ENCODE peak calls at places on chromosomes 7 and 10, in six cellular contexts. V is nephron progenitor cell, X is C1 segment of cervical spinal cord, Z is KBM-7, Y is hypothalamus, D is NAMALWA. E is an unnamed sample.

GRCh38 chr7:84686373-84686772 is 491.8 kb upstream of the SEMA3A start:
- DNase-seq in V (no peak), X (no peak), Y (no peak), D (no peak), Z (no peak), E (no peak)

GRCh38 chr7:276230-276835 is 13.6 kb upstream of the FOXL3 start:
- DNase-seq in Z (no peak), D (no peak), Y (no peak), X (no peak), V (no peak), E (no peak)

GRCh38 chr10:101120884-101121660 is 10.0 kb upstream of the TLX1 start:
- DNase-seq in Z (no peak), X (no peak), V (no peak), D (peak; percentile 46), Y (no peak), E (peak; percentile 48)

GRCh38 chr10:112807013-112807412 is 143.0 kb upstream of the TCF7L2 start:
- DNase-seq in X (no peak), V (no peak), Y (no peak), D (no peak), Z (no peak), E (no peak)

GRCh38 chr10:129161184-129161583 is 305.9 kb upstream of the MGMT start:
- DNase-seq in V (peak; percentile 28), X (no peak), Z (no peak), Y (no peak), D (no peak), E (peak; percentile 27)

GRCh38 chr10:53331460-53331859 is 558.9 kb upstream of the MBL2 start:
- DNase-seq in X (no peak), V (no peak), Z (no peak), D (no peak), Y (no peak), E (no peak)

GRCh38 chr7:46024263-46024916 is 103.3 kb upstream of the IGFBP3 start:
- DNase-seq in D (no peak), V (no peak), Z (no peak), Y (no peak), X (no peak), E (no peak)

GRCh38 chr10:7906128-7906527 is 87.8 kb downstream of the TAF3 start:
- DNase-seq in D (no peak), V (no peak), Z (no peak), X (no peak), Y (no peak), E (no peak)

GRCh38 chr7:3942778-3943177 is 641.7 kb downstream of the SDK1 start:
- DNase-seq in Y (no peak), D (no peak), V (no peak), X (no peak), Z (no peak), E (peak; percentile 9)

GRCh38 chr7:50497968-50498367 is 47.8 kb upstream of the FIGNL1 start:
- DNase-seq in Y (no peak), X (no peak), D (no peak), Z (no peak), V (no peak), E (no peak)

GRCh38 chr7:76051840-76052239 is 3.9 kb downstream of the MDH2 start:
- DNase-seq in Y (no peak), D (no peak), V (no peak), X (no peak), Z (no peak), E (no peak)

GRCh38 chr10:18290651-18291313 is 150.6 kb downstream of the CACNB2 start:
- DNase-seq in Y (no peak), Z (no peak), V (no peak), X (no peak), D (no peak), E (no peak)

GRCh38 chr10:101566333-101567164 is 21.5 kb downstream of the POLL start:
- DNase-seq in X (no peak), Z (no peak), D (peak; percentile 28), Y (peak; percentile 20), V (peak; percentile 62), E (no peak)

GRCh38 chr7:151759591-151760042 is 117.3 kb downstream of the PRKAG2 start:
- DNase-seq in V (peak; percentile 73), D (peak; percentile 76), X (no peak), Y (peak; percentile 29), Z (peak; percentile 58), E (peak; percentile 74)

GRCh38 chr10:57786850-57787750 is 480.6 kb downstream of the IPMK start:
- DNase-seq in V (no peak), Z (no peak), Y (no peak), X (no peak), D (no peak), E (no peak)

GRCh38 chr10:94042001-94042813 is 48.5 kb downstream of the PLCE1 start:
- DNase-seq in X (no peak), D (peak; percentile 11), Z (no peak), V (no peak), Y (no peak), E (peak; percentile 4)

GRCh38 chr10:34908472-34908871 is 93.4 kb upstream of the PARD3 start:
- DNase-seq in V (no peak), X (no peak), Z (no peak), D (no peak), Y (no peak), E (no peak)

GRCh38 chr10:117535045-117535751 is 7.3 kb upstream of the EMX2 start:
- DNase-seq in Z (peak; percentile 22), V (peak; percentile 64), D (no peak), X (no peak), Y (no peak), E (no peak)

GRCh38 chr10:119007211-119007574 is 22.3 kb upstream of the NANOS1 start:
- DNase-seq in X (no peak), V (no peak), D (no peak), Y (no peak), Z (no peak), E (no peak)

GRCh38 chr7:91759205-91759863 is 121.2 kb downstream of the MTERF1 start:
- DNase-seq in X (no peak), Y (no peak), Z (no peak), D (no peak), V (peak; percentile 48), E (peak; percentile 19)

GRCh38 chr10:27558612-27559020 is 54.5 kb downstream of the RAB18 start:
- DNase-seq in V (peak; percentile 55), D (peak; percentile 71), Y (peak; percentile 6), Z (peak; percentile 48), X (peak; percentile 4), E (peak; percentile 55)

GRCh38 chr7:147818338-147818737 is 772.2 kb upstream of the C7orf33 start:
- DNase-seq in X (no peak), D (no peak), Z (no peak), Y (no peak), V (no peak), E (peak; percentile 33)

GRCh38 chr10:43973801-43974200 is 325.1 kb upstream of the ZNF32 start:
- DNase-seq in Y (no peak), D (no peak), Z (no peak), V (no peak), X (no peak), E (no peak)

GRCh38 chr10:122154733-122155366 is 116.2 kb upstream of the BTBD16 start:
- DNase-seq in V (no peak), D (no peak), Z (no peak), X (peak; percentile 31), Y (peak; percentile 73), E (no peak)

GRCh38 chr10:43940898-43941777 is 292.5 kb upstream of the ZNF32 start:
- DNase-seq in Z (no peak), Y (no peak), V (no peak), X (no peak), D (no peak), E (no peak)

GRCh38 chr7:46139079-46139478 is 218.0 kb upstream of the IGFBP3 start:
- DNase-seq in D (no peak), Z (no peak), Y (no peak), X (no peak), V (no peak), E (no peak)

GRCh38 chr7:33446551-33446950 is 317.2 kb downstream of the BBS9 start:
- DNase-seq in X (no peak), V (no peak), Y (no peak), D (no peak), Z (no peak), E (no peak)

GRCh38 chr7:98200364-98200763 is 10.9 kb upstream of the BHLHA15 start:
- DNase-seq in V (no peak), D (peak; percentile 89), X (no peak), Y (no peak), Z (no peak), E (no peak)

GRCh38 chr7:134907639-134908038 is 78.7 kb upstream of the AGBL3 start:
- DNase-seq in X (no peak), Z (no peak), D (no peak), Y (no peak), V (no peak), E (no peak)

GRCh38 chr10:60048146-60048545 is 141.8 kb upstream of the CCDC6 start:
- DNase-seq in Z (no peak), X (no peak), V (peak; percentile 10), D (no peak), Y (no peak), E (no peak)

GRCh38 chr10:13271552-13272163 is 28.2 kb downstream of the PHYH start:
- DNase-seq in Y (no peak), V (peak; percentile 48), D (peak; percentile 86), Z (peak; percentile 63), X (no peak), E (peak; percentile 34)

GRCh38 chr10:77855404-77856155 is 71.0 kb downstream of the DLG5 start:
- DNase-seq in X (no peak), Y (no peak), V (no peak), Z (no peak), D (no peak), E (no peak)

GRCh38 chr7:128056901-128057300 is 25.7 kb upstream of the LRRC4 start:
- DNase-seq in Z (no peak), V (no peak), D (no peak), X (no peak), Y (no peak), E (no peak)

E was measured in NB4.